ENCODE peak calls at places on chromosomes 11 and 22, in four cellular contexts. One of them, this sample, is unnamed.

GRCh38 chr22:46056169-46057041 is 79.4 kb upstream of the WNT7B start:
- DNase-seq in NCI-H1694 treated with DMSO at 0.1 percent for 48 hours: peak
- DNase-seq in germinal center: no peak
- DNase-seq in activated T-cell treated with anti-CD3 and anti-CD28 coated beads, Interleukin-2, amount 50 U/mL, for 4 hours: no peak
- DNase-seq in this sample: no peak

GRCh38 chr11:1153105-1153950 is 4.4 kb upstream of the MUC5AC start:
- DNase-seq in NCI-H1694 treated with DMSO at 0.1 percent for 48 hours: no peak
- DNase-seq in activated T-cell treated with anti-CD3 and anti-CD28 coated beads, Interleukin-2, amount 50 U/mL, for 4 hours: no peak
- DNase-seq in germinal center: no peak
- DNase-seq in this sample: no peak

GRCh38 chr22:46528121-46528610 is 9.3 kb downstream of the CELSR1 start:
- DNase-seq in activated T-cell treated with anti-CD3 and anti-CD28 coated beads, Interleukin-2, amount 50 U/mL, for 4 hours: no peak
- DNase-seq in germinal center: no peak
- DNase-seq in NCI-H1694 treated with DMSO at 0.1 percent for 48 hours: no peak
- DNase-seq in this sample: no peak

GRCh38 chr11:132028380-132029240 is 658.2 kb downstream of the NTM start:
- DNase-seq in germinal center: no peak
- DNase-seq in activated T-cell treated with anti-CD3 and anti-CD28 coated beads, Interleukin-2, amount 50 U/mL, for 4 hours: no peak
- DNase-seq in NCI-H1694 treated with DMSO at 0.1 percent for 48 hours: no peak
- DNase-seq in this sample: no peak

GRCh38 chr22:41229215-41229614 is 11.5 kb downstream of the CHADL start:
- DNase-seq in activated T-cell treated with anti-CD3 and anti-CD28 coated beads, Interleukin-2, amount 50 U/mL, for 4 hours: no peak
- DNase-seq in NCI-H1694 treated with DMSO at 0.1 percent for 48 hours: no peak
- DNase-seq in germinal center: no peak
- DNase-seq in this sample: no peak

GRCh38 chr22:21015051-21016006 is at the start of gene P2RX6:
- DNase-seq in NCI-H1694 treated with DMSO at 0.1 percent for 48 hours: no peak
- DNase-seq in germinal center: no peak
- DNase-seq in activated T-cell treated with anti-CD3 and anti-CD28 coated beads, Interleukin-2, amount 50 U/mL, for 4 hours: no peak
- DNase-seq in this sample: no peak

GRCh38 chr11:68064876-68065275 is 26.1 kb downstream of the TCIRG1 start:
- DNase-seq in germinal center: no peak
- DNase-seq in activated T-cell treated with anti-CD3 and anti-CD28 coated beads, Interleukin-2, amount 50 U/mL, for 4 hours: no peak
- DNase-seq in NCI-H1694 treated with DMSO at 0.1 percent for 48 hours: no peak
- DNase-seq in this sample: no peak

GRCh38 chr22:36569999-36570398 is 41.0 kb upstream of the EIF3D start:
- DNase-seq in NCI-H1694 treated with DMSO at 0.1 percent for 48 hours: no peak
- DNase-seq in germinal center: no peak
- DNase-seq in activated T-cell treated with anti-CD3 and anti-CD28 coated beads, Interleukin-2, amount 50 U/mL, for 4 hours: no peak
- DNase-seq in this sample: no peak

GRCh38 chr11:65246506-65246905 is 15.3 kb upstream of the POLA2 start:
- DNase-seq in activated T-cell treated with anti-CD3 and anti-CD28 coated beads, Interleukin-2, amount 50 U/mL, for 4 hours: no peak
- DNase-seq in germinal center: no peak
- DNase-seq in NCI-H1694 treated with DMSO at 0.1 percent for 48 hours: no peak
- DNase-seq in this sample: no peak

GRCh38 chr11:115660072-115660805 is 156.0 kb upstream of the CADM1 start:
- DNase-seq in activated T-cell treated with anti-CD3 and anti-CD28 coated beads, Interleukin-2, amount 50 U/mL, for 4 hours: no peak
- DNase-seq in germinal center: no peak
- DNase-seq in NCI-H1694 treated with DMSO at 0.1 percent for 48 hours: peak
- DNase-seq in this sample: peak

GRCh38 chr11:125371451-125371935 is 124.6 kb downstream of the FEZ1 start:
- DNase-seq in germinal center: no peak
- DNase-seq in NCI-H1694 treated with DMSO at 0.1 percent for 48 hours: no peak
- DNase-seq in activated T-cell treated with anti-CD3 and anti-CD28 coated beads, Interleukin-2, amount 50 U/mL, for 4 hours: no peak
- DNase-seq in this sample: no peak

GRCh38 chr11:94150056-94150455 is 21.4 kb downstream of the PANX1 start:
- DNase-seq in NCI-H1694 treated with DMSO at 0.1 percent for 48 hours: no peak
- DNase-seq in activated T-cell treated with anti-CD3 and anti-CD28 coated beads, Interleukin-2, amount 50 U/mL, for 4 hours: no peak
- DNase-seq in germinal center: no peak
- DNase-seq in this sample: no peak

GRCh38 chr22:39765029-39765428 is 128.5 kb downstream of the ENTHD1 start:
- DNase-seq in germinal center: no peak
- DNase-seq in activated T-cell treated with anti-CD3 and anti-CD28 coated beads, Interleukin-2, amount 50 U/mL, for 4 hours: no peak
- DNase-seq in NCI-H1694 treated with DMSO at 0.1 percent for 48 hours: no peak
- DNase-seq in this sample: no peak